ENCODE peak calls at places on chromosomes 6 and 20, in five cellular contexts. X is CD8-positive, alpha-beta T cell; D is PC-9; O is Peyer's patch; Y is cardiac muscle cell. H is an unnamed sample.

GRCh38 chr6:7589221-7589620 is 777 bp upstream of the SNRNP48 start:
- DNase-seq in D (no peak), X (no peak), O (no peak), Y (no peak), H (no peak)

GRCh38 chr6:142744836-142745235 is 200.1 kb downstream of the HIVEP2 start:
- DNase-seq in O (no peak), Y (peak; percentile 25), X (no peak), D (peak; percentile 49), H (peak; percentile 6)

GRCh38 chr6:136317023-136317649 is 27.5 kb upstream of the BCLAF1 start:
- DNase-seq in O (no peak), X (peak; percentile 69), Y (peak; percentile 77), D (peak; percentile 60), H (peak; percentile 22)

GRCh38 chr6:36122495-36123269 is 7.6 kb upstream of the MAPK13 start:
- DNase-seq in O (no peak), X (no peak), Y (no peak), D (no peak), H (no peak)

GRCh38 chr6:159062965-159063364 is 18.2 kb upstream of the TAGAP start:
- DNase-seq in D (no peak), O (no peak), Y (no peak), X (no peak), H (no peak)

GRCh38 chr6:56708810-56709597 is 66.3 kb upstream of the DST start:
- DNase-seq in D (peak; percentile 56), O (no peak), Y (peak; percentile 77), X (no peak), H (no peak)

GRCh38 chr20:56778765-56779195 is 149.7 kb downstream of the TFAP2C start:
- DNase-seq in D (no peak), Y (peak; percentile 82), O (no peak), X (no peak), H (no peak)

GRCh38 chr6:149938571-149939462 is 3.0 kb upstream of the ULBP2 start:
- DNase-seq in D (no peak), Y (no peak), O (no peak), X (peak; percentile 63), H (no peak)

GRCh38 chr6:156396068-156396771 is 381.0 kb upstream of the ARID1B start:
- DNase-seq in X (peak; percentile 41), D (no peak), O (no peak), Y (no peak), H (no peak)

GRCh38 chr20:4898282-4898681 is 103.0 kb downstream of the SLC23A2 start:
- DNase-seq in O (peak; percentile 69), Y (peak; percentile 74), X (no peak), D (peak; percentile 98), H (peak; percentile 94)

GRCh38 chr20:38145094-38146075 is 19.7 kb downstream of the TGM2 start:
- DNase-seq in Y (no peak), O (no peak), D (peak; percentile 70), X (no peak), H (no peak)

GRCh38 chr6:63636516-63636968 is 940 bp downstream of the PHF3 start:
- DNase-seq in X (peak; percentile 61), O (peak; percentile 67), D (no peak), Y (peak; percentile 40), H (no peak)

GRCh38 chr6:107600936-107601335 is 111.0 kb downstream of the SOBP start:
- DNase-seq in X (no peak), Y (peak; percentile 83), O (no peak), D (peak; percentile 67), H (no peak)

GRCh38 chr6:136969433-136969832 is 47.3 kb downstream of the SLC35D3 start:
- DNase-seq in Y (no peak), O (no peak), X (no peak), D (peak; percentile 93), H (peak; percentile 49)

GRCh38 chr20:840858-841567 is 7.5 kb downstream of the FAM110A start:
- DNase-seq in D (peak; percentile 51), X (no peak), Y (no peak), O (peak; percentile 73), H (no peak)

GRCh38 chr6:34391023-34391485 is 1.4 kb downstream of the NUDT3 start:
- DNase-seq in X (no peak), O (no peak), D (peak; percentile 75), Y (peak; percentile 88), H (no peak)

GRCh38 chr6:3757241-3757641 is 5.7 kb upstream of the PXDC1 start:
- DNase-seq in Y (no peak), D (no peak), X (no peak), O (no peak), H (no peak)

GRCh38 chr6:165987483-165988305 is 180.0 kb downstream of the TBXT start:
- DNase-seq in D (no peak), Y (peak; percentile 96), O (no peak), X (no peak), H (no peak)

GRCh38 chr6:137496392-137496767 is 2.2 kb upstream of the OLIG3 start:
- DNase-seq in D (no peak), Y (no peak), X (no peak), O (no peak), H (no peak)

GRCh38 chr20:32480361-32481199 is 104.6 kb downstream of the NOL4L start:
- DNase-seq in O (no peak), D (no peak), X (no peak), Y (no peak), H (no peak)

GRCh38 chr6:36387440-36388303 is at the start of gene ETV7:
- DNase-seq in X (peak; percentile 34), D (no peak), Y (peak; percentile 30), O (peak; percentile 84), H (no peak)

GRCh38 chr6:156779206-156780116 is 2.3 kb downstream of the ARID1B start:
- DNase-seq in D (no peak), X (peak; percentile 52), O (peak; percentile 76), Y (no peak), H (no peak)

GRCh38 chr6:43308101-43308989 is at the start of gene CRIP3:
- DNase-seq in D (peak; percentile 59), O (no peak), Y (peak; percentile 67), X (peak; percentile 57), H (no peak)

GRCh38 chr6:110394409-110394808 is 21.0 kb downstream of the DDO start:
- DNase-seq in Y (no peak), X (no peak), D (no peak), O (no peak), H (no peak)

GRCh38 chr20:38810926-38811325 is 5.4 kb downstream of the PPP1R16B start:
- DNase-seq in O (no peak), Y (no peak), X (no peak), D (no peak), H (no peak)

GRCh38 chr6:97978855-97979271 is 695.8 kb upstream of the MMS22L start:
- DNase-seq in Y (no peak), X (no peak), O (no peak), D (no peak), H (no peak)

GRCh38 chr6:42911171-42912021 is 4.5 kb upstream of the PTCRA start:
- DNase-seq in Y (peak; percentile 25), D (no peak), O (no peak), X (no peak), H (no peak)

GRCh38 chr20:47352332-47353223 is 3.9 kb downstream of the ZMYND8 start:
- DNase-seq in Y (peak; percentile 73), O (peak; percentile 59), X (no peak), D (no peak), H (no peak)

GRCh38 chr6:32627831-32628230 is 9.4 kb upstream of the HLA-DQA1 start:
- DNase-seq in X (peak; percentile 25), Y (peak; percentile 26), O (no peak), D (no peak), H (no peak)

GRCh38 chr6:45437441-45437820 is 59.7 kb upstream of the SUPT3H start:
- DNase-seq in Y (no peak), O (no peak), X (no peak), D (no peak), H (no peak)
- H3K27ac ChIP-seq in Y (no peak overlapping the region), O (no peak overlapping the region), X (no peak overlapping the region), D (no peak overlapping the region), H (peak overlapping the region; percentile 83)

DNA sequence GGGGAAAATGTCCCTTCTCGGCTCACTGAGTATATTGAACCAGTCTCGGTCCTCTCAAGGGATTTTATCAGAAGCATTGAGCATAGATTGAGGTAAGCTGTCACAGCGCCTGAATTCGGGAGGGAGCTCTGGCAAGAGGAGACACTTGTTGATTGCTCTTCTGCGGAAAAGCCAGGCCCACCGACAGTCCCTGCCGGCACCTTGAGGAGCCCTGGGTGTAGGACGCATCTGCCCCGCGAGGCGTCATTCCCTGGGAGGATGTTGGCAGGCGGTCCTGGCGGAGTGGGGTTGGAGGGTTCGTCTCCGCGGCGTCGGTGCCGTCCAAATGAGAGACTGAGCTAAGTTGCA is 829 bp downstream of the FBXO9 start:
- DNase-seq in O (peak; percentile 64), D (no peak), Y (peak; percentile 35), X (peak; percentile 43), H (no peak)
- H3K27ac ChIP-seq in O (peak overlapping the region; percentile 84), D (no peak overlapping the region), Y (peak overlapping the region; percentile 90), X (peak overlapping the region; percentile 55), H (peak overlapping the region; percentile 49)

DNA sequence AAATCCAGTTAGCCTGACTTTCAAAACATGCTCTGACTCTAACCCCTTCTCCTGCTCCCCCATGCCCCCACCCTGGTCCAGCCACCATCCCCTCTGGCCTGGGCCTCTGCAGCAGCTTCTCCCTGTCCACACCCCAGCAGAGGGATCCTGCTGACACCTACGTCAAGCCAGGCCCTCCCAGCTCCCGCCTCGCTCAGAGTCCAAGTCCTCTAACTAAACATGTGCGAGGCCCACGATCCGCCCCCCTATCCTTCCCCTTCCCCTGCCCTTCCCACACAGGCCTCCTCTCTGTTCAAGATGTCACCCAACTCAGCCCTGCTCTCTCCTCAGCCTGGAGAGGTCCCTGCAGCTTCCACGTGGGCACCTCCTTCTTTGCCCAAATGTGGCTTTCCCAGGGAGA is 33.7 kb downstream of the NFATC2 start:
- DNase-seq in D (no peak), O (no peak), Y (no peak), X (no peak), H (no peak)
- H3K27ac ChIP-seq in D (no peak overlapping the region), O (no peak overlapping the region), Y (peak overlapping the region; percentile 51), X (no peak overlapping the region), H (no peak overlapping the region)

DNA sequence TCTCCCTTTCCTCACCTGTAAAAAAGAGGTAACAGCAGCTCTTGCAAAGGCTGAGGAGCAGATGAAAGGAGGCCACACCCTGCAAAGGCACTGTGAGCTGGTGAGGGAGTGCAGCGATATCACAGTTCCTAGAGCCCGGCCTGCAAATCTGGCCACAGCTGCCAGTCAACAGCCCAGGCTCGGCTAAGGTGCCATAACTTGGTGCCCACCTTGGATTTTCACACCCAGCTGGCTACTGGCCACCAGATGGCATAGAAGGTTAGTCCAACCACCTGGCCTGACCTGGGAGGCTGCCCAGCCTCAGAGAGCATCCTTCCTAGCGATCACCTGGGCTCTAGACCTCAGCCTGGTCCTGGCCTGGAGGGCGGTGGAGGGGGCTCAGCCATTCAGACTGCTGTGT is 46.8 kb downstream of the KCNB1 start:
- DNase-seq in D (no peak), O (no peak), Y (no peak), X (no peak), H (no peak)
- H3K27ac ChIP-seq in D (no peak overlapping the region), O (no peak overlapping the region), Y (no peak overlapping the region), X (no peak overlapping the region), H (no peak overlapping the region)